ENCODE peak calls at places on chromosomes 4 and X, in four cellular contexts. One of them, this sample, is unnamed.
A peak's percentile ranks its signal among the peaks of the same experiment; 100 is the strongest.

GRCh38 chrX:139121616-139122286 is 408.8 kb upstream of the F9 start:
- DNase-seq in coronary artery: no peak
- DNase-seq in A549: no peak
- DNase-seq in esophagus squamous epithelium: no peak
- DNase-seq in this sample: no peak

GRCh38 chr4:89469930-89470375 is 162.4 kb upstream of the GPRIN3 start:
- DNase-seq in esophagus squamous epithelium: no peak
- DNase-seq in A549: peak; percentile 25
- DNase-seq in coronary artery: no peak
- DNase-seq in this sample: no peak

GRCh38 chr4:155950461-155950860 is 3.2 kb downstream of the CTSO start:
- DNase-seq in esophagus squamous epithelium: no peak
- DNase-seq in coronary artery: no peak
- DNase-seq in A549: no peak
- DNase-seq in this sample: no peak

GRCh38 chr4:16461362-16461761 is 235.1 kb upstream of the TAPT1 start:
- DNase-seq in esophagus squamous epithelium: no peak
- DNase-seq in A549: no peak
- DNase-seq in coronary artery: no peak
- DNase-seq in this sample: no peak

GRCh38 chrX:74179936-74180454 is 124.0 kb upstream of the ZCCHC13 start:
- DNase-seq in coronary artery: no peak
- DNase-seq in esophagus squamous epithelium: no peak
- DNase-seq in A549: no peak
- DNase-seq in this sample: no peak

GRCh38 chr4:106583567-106583966 is 215.0 kb upstream of the GIMD1 start:
- DNase-seq in coronary artery: no peak
- DNase-seq in esophagus squamous epithelium: no peak
- DNase-seq in A549: peak; percentile 74
- DNase-seq in this sample: peak; percentile 22

GRCh38 chr4:118865091-118865708 is 23.5 kb upstream of the SYNPO2 start:
- DNase-seq in coronary artery: no peak
- DNase-seq in esophagus squamous epithelium: no peak
- DNase-seq in A549: peak; percentile 50
- DNase-seq in this sample: peak; percentile 64

GRCh38 chr4:10086506-10087120 is 30.0 kb downstream of the WDR1 start:
- DNase-seq in coronary artery: no peak
- DNase-seq in esophagus squamous epithelium: no peak
- DNase-seq in A549: no peak
- DNase-seq in this sample: no peak

GRCh38 chrX:1190596-1191145 is 21.8 kb downstream of the CRLF2 start:
- DNase-seq in coronary artery: peak; percentile 64
- DNase-seq in esophagus squamous epithelium: no peak
- DNase-seq in A549: no peak
- DNase-seq in this sample: no peak

GRCh38 chr4:119615068-119615744 is 13.4 kb downstream of the PDE5A start:
- DNase-seq in esophagus squamous epithelium: no peak
- DNase-seq in A549: no peak
- DNase-seq in coronary artery: no peak
- DNase-seq in this sample: no peak

GRCh38 chr4:40395908-40396806 is 61.0 kb downstream of the CHRNA9 start:
- DNase-seq in coronary artery: no peak
- DNase-seq in A549: peak; percentile 25
- DNase-seq in esophagus squamous epithelium: no peak
- DNase-seq in this sample: no peak

GRCh38 chr4:123406862-123407261 is 10.3 kb downstream of the SPRY1 start:
- DNase-seq in A549: no peak
- DNase-seq in esophagus squamous epithelium: no peak
- DNase-seq in coronary artery: no peak
- DNase-seq in this sample: no peak

GRCh38 chr4:25890653-25891485 is 23.2 kb upstream of the SMIM20 start:
- DNase-seq in A549: no peak
- DNase-seq in coronary artery: no peak
- DNase-seq in esophagus squamous epithelium: no peak
- DNase-seq in this sample: no peak

GRCh38 chr4:84279678-84280077 is 219.4 kb downstream of the NKX6-1 start:
- DNase-seq in A549: peak; percentile 12
- DNase-seq in esophagus squamous epithelium: no peak
- DNase-seq in coronary artery: no peak
- DNase-seq in this sample: no peak

GRCh38 chr4:20353646-20354045 is 101.9 kb downstream of the SLIT2 start:
- DNase-seq in esophagus squamous epithelium: no peak
- DNase-seq in A549: no peak
- DNase-seq in coronary artery: no peak
- DNase-seq in this sample: no peak

GRCh38 chrX:53831662-53832635 is 145.4 kb upstream of the HUWE1 start:
- DNase-seq in coronary artery: no peak
- DNase-seq in A549: peak; percentile 40
- DNase-seq in esophagus squamous epithelium: no peak
- DNase-seq in this sample: peak; percentile 28

GRCh38 chr4:119138046-119138445 is 2.4 kb downstream of the MYOZ2 start:
- DNase-seq in coronary artery: no peak
- DNase-seq in A549: no peak
- DNase-seq in esophagus squamous epithelium: no peak
- DNase-seq in this sample: no peak

GRCh38 chr4:188400456-188400855 is 261.2 kb downstream of the TRIML1 start:
- DNase-seq in esophagus squamous epithelium: no peak
- DNase-seq in A549: no peak
- DNase-seq in coronary artery: no peak
- DNase-seq in this sample: no peak

GRCh38 chr4:4521767-4522166 is 20.1 kb downstream of the STX18 start:
- DNase-seq in A549: no peak
- DNase-seq in coronary artery: no peak
- DNase-seq in esophagus squamous epithelium: no peak
- DNase-seq in this sample: no peak

GRCh38 chr4:4524364-4524763 is 17.5 kb downstream of the STX18 start:
- DNase-seq in coronary artery: no peak
- DNase-seq in A549: no peak
- DNase-seq in esophagus squamous epithelium: no peak
- DNase-seq in this sample: no peak

GRCh38 chr4:4519296-4519898 is 22.5 kb downstream of the STX18 start:
- DNase-seq in esophagus squamous epithelium: no peak
- DNase-seq in A549: peak; percentile 14
- DNase-seq in coronary artery: no peak
- DNase-seq in this sample: peak; percentile 12

GRCh38 chr4:4518747-4519146 is 23.1 kb downstream of the STX18 start:
- DNase-seq in esophagus squamous epithelium: no peak
- DNase-seq in A549: no peak
- DNase-seq in coronary artery: no peak
- DNase-seq in this sample: no peak

DNA sequence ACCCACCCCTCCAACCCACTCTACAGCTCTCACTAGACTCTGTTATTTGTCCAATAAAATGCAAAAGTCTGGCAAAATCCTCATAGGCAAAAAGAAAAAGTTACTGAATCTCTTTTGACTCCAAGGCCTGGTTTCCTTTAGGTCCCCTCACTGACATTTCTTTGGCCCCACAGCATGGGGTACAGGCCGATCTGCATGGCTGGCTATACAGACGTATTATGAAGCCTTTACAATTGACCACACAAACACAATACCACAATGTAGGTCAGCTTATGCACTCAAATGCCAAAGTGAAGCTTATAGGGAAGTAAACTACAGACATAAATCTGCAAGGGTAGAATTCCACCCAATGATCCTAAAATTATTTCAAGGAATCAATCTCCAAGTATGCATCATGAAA is 20.8 kb downstream of the STX18 start:
- DNase-seq in coronary artery: no peak
- DNase-seq in A549: no peak
- DNase-seq in esophagus squamous epithelium: no peak
- DNase-seq in this sample: no peak
- H3K4me3 ChIP-seq in coronary artery: no peak overlapping the region
- H3K4me3 ChIP-seq in A549: no peak overlapping the region
- H3K4me3 ChIP-seq in esophagus squamous epithelium: no peak overlapping the region
- H3K4me3 ChIP-seq in this sample: no peak overlapping the region

DNA sequence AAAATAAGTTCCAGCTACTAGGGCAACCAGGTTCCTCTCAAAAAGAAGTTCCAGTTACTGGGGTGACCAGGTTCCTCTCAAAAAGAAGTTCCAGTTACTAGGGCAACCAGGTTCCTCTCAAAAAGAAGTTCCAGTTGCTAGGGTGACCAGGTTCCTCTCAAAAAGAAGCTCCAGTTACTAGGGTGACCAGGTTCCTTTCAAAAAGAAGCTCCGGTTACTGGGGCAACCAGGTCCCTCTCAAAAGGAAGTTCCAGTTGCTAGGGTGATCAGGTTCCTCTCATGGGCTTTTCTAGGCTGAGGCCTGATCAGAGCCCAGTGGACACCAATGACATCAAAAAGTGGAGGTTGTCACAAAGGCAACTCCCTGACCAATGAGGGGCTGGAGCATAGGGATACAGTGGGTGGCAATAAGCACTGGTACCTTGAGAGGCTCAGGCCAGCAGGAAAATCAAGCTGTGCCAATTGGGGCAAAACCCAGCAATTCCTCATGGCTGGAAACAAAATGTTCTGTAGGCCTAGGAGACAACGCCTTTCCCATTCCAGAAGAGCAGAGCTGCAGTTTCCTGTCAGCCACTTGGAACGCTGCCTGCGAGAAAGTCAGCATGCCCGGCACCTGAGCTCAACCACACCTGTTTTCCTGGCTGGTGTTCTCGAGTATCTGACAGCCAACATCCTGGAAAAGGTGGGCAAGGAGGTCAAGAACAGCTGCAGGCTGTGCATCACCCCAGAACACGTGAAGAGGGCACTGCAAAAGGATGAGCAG is 12.3 kb upstream of the SYTL5 start:
- DNase-seq in A549: peak; percentile 13
- DNase-seq in esophagus squamous epithelium: no peak
- DNase-seq in coronary artery: no peak
- DNase-seq in this sample: peak; percentile 42
- H3K27ac ChIP-seq in A549: no peak overlapping the region
- H3K27ac ChIP-seq in esophagus squamous epithelium: no peak overlapping the region
- H3K27ac ChIP-seq in coronary artery: no peak overlapping the region
- H3K27ac ChIP-seq in this sample: no peak overlapping the region

GRCh38 chrX:137432609-137433008 is 133.3 kb upstream of the ZIC3 start:
- DNase-seq in esophagus squamous epithelium: no peak
- DNase-seq in A549: peak; percentile 25
- DNase-seq in coronary artery: no peak
- DNase-seq in this sample: no peak
- TF ChIP-seq CTCF in esophagus squamous epithelium: no peak
- TF ChIP-seq CTCF in A549: no peak
- TF ChIP-seq CTCF in coronary artery: no peak
- TF ChIP-seq CTCF in this sample: no peak

GRCh38 chr4:37685211-37685725 is 908 bp downstream of the RELL1 start:
- DNase-seq in coronary artery: no peak
- DNase-seq in A549: no peak
- DNase-seq in esophagus squamous epithelium: no peak
- DNase-seq in this sample: no peak

GRCh38 chr4:37685726-37686372 is 327 bp downstream of the RELL1 start:
- DNase-seq in esophagus squamous epithelium: peak; percentile 25
- DNase-seq in A549: peak; percentile 12
- DNase-seq in coronary artery: peak; percentile 87
- DNase-seq in this sample: no peak

GRCh38 chr4:37680089-37680488 is 6.1 kb downstream of the RELL1 start:
- DNase-seq in esophagus squamous epithelium: no peak
- DNase-seq in coronary artery: no peak
- DNase-seq in A549: no peak
- DNase-seq in this sample: no peak

GRCh38 chr4:37684154-37684553 is 2.0 kb downstream of the RELL1 start:
- DNase-seq in A549: no peak
- DNase-seq in coronary artery: no peak
- DNase-seq in esophagus squamous epithelium: no peak
- DNase-seq in this sample: no peak

GRCh38 chr4:37682701-37683401 is 3.3 kb downstream of the RELL1 start:
- DNase-seq in esophagus squamous epithelium: no peak
- DNase-seq in A549: peak; percentile 48
- DNase-seq in coronary artery: no peak
- DNase-seq in this sample: no peak
- H3K4me3 ChIP-seq in esophagus squamous epithelium: no peak overlapping the region
- H3K4me3 ChIP-seq in A549: no peak overlapping the region
- H3K4me3 ChIP-seq in coronary artery: no peak overlapping the region
- H3K4me3 ChIP-seq in this sample: no peak overlapping the region